ENCODE peak calls at places on chromosome 2, in nine cellular contexts. B is H1; R is CD8-positive, alpha-beta T cell; L is OCI-LY7; N is tibial nerve; S is hepatocyte; T is A549; Y is tibial artery; H is heart left ventricle. D is an unnamed sample.

GRCh38 chr2:96826546-96827278 is 10.6 kb downstream of the CNNM3 start:
- DNase-seq in N (no peak), S (no peak), L (no peak), H (no peak), R (no peak), T (no peak), B (no peak), Y (no peak), D (no peak)

GRCh38 chr2:17918789-17919188 is 40.3 kb downstream of the KCNS3 start:
- DNase-seq in S (peak), T (no peak), N (no peak), Y (no peak), B (no peak), L (peak), R (no peak), H (no peak), D (peak)

GRCh38 chr2:30652271-30652910 is 154.9 kb downstream of the CAPN13 start:
- DNase-seq in Y (no peak), S (no peak), B (peak), H (no peak), N (no peak), R (no peak), L (no peak), T (no peak), D (no peak)

GRCh38 chr2:176494949-176495353 is 225.7 kb downstream of the MTX2 start:
- DNase-seq in R (no peak), L (no peak), H (peak), N (peak), B (no peak), Y (peak), S (no peak), T (no peak), D (no peak)

GRCh38 chr2:166092889-166093288 is 34.9 kb downstream of the SCN1A start:
- DNase-seq in R (no peak), T (no peak), L (no peak), H (no peak), B (no peak), Y (no peak), S (no peak), N (no peak), D (peak)

GRCh38 chr2:46258937-46259781 is 38.0 kb upstream of the EPAS1 start:
- DNase-seq in Y (no peak), L (no peak), N (no peak), B (no peak), R (no peak), T (no peak), H (no peak), S (no peak), D (no peak)

GRCh38 chr2:204365778-204366177 is 179.5 kb upstream of the PARD3B start:
- DNase-seq in S (no peak), B (no peak), L (no peak), N (no peak), T (no peak), Y (no peak), H (no peak), R (no peak), D (no peak)

GRCh38 chr2:218374795-218375194 is 7.3 kb upstream of the SLC11A1 start:
- DNase-seq in N (no peak), S (no peak), B (no peak), T (no peak), L (no peak), H (no peak), Y (peak), R (no peak), D (no peak)

GRCh38 chr2:229835601-229836283 is 86.1 kb downstream of the TRIP12 start:
- DNase-seq in Y (no peak), L (no peak), B (no peak), H (no peak), S (no peak), N (no peak), R (no peak), T (no peak), D (no peak)

GRCh38 chr2:88857274-88857741 is 165.8 kb downstream of the RPIA start:
- DNase-seq in T (no peak), S (no peak), R (no peak), L (peak), B (no peak), Y (no peak), N (no peak), H (no peak), D (no peak)

GRCh38 chr2:132038179-132038882 is 123.4 kb downstream of the ANKRD30BL start:
- DNase-seq in L (peak), Y (no peak), B (no peak), R (no peak), N (no peak), T (no peak), S (peak), H (no peak), D (no peak)

GRCh38 chr2:34012728-34013302 is 413.7 kb upstream of the FAM98A start:
- DNase-seq in Y (no peak), R (no peak), T (peak), N (no peak), H (peak), S (peak), L (peak), B (peak), D (peak)

GRCh38 chr2:171505374-171505773 is 16.9 kb upstream of the CYBRD1 start:
- DNase-seq in N (no peak), Y (no peak), L (no peak), S (no peak), T (no peak), R (no peak), H (no peak), B (no peak), D (no peak)

GRCh38 chr2:216283038-216283900 is 89.0 kb downstream of the MARCHF4 start:
- DNase-seq in L (peak), H (no peak), S (peak), B (peak), Y (no peak), R (no peak), T (peak), N (no peak), D (no peak)

GRCh38 chr2:178865121-178865520 is 57.9 kb upstream of the TTN start:
- DNase-seq in N (no peak), B (no peak), H (no peak), S (no peak), R (no peak), T (no peak), Y (no peak), L (no peak), D (no peak)

GRCh38 chr2:144513388-144514100 is 6.4 kb downstream of the ZEB2 start:
- DNase-seq in L (no peak), Y (peak), H (no peak), N (no peak), R (no peak), S (peak), T (no peak), B (no peak), D (no peak)

GRCh38 chr2:30447149-30448045 is at the start of gene LCLAT1:
- DNase-seq in Y (peak), S (peak), R (peak), H (peak), N (peak), L (peak), T (peak), B (peak), D (peak)

GRCh38 chr2:96523659-96524481 is 12.7 kb upstream of the ARID5A start:
- DNase-seq in T (no peak), S (no peak), R (no peak), L (no peak), Y (no peak), B (no peak), H (no peak), N (no peak), D (no peak)

GRCh38 chr2:110716959-110717645 is 15.3 kb upstream of the ACOXL start:
- DNase-seq in H (no peak), L (no peak), Y (no peak), N (no peak), T (no peak), S (no peak), B (no peak), R (no peak), D (no peak)

GRCh38 chr2:239500915-239501630 is 100.3 kb upstream of the HDAC4 start:
- DNase-seq in S (no peak), R (no peak), T (no peak), Y (no peak), L (no peak), H (no peak), N (no peak), B (no peak), D (no peak)

GRCh38 chr2:17625446-17625845 is 85.0 kb downstream of the VSNL1 start:
- DNase-seq in Y (no peak), T (no peak), B (no peak), H (no peak), R (no peak), S (no peak), N (no peak), L (no peak), D (no peak)

GRCh38 chr2:42448163-42448562 is 45.6 kb downstream of the KCNG3 start:
- DNase-seq in Y (no peak), T (no peak), B (no peak), L (no peak), N (no peak), S (no peak), R (no peak), H (no peak), D (no peak)

GRCh38 chr2:7902251-7902765 is 779.5 kb upstream of the ID2 start:
- DNase-seq in H (no peak), R (no peak), N (no peak), B (no peak), T (no peak), S (no peak), Y (no peak), L (no peak), D (no peak)

GRCh38 chr2:172680595-172681176 is 55.0 kb upstream of the RAPGEF4 start:
- DNase-seq in S (no peak), N (no peak), R (no peak), B (no peak), T (no peak), Y (no peak), L (no peak), H (no peak), D (no peak)

GRCh38 chr2:48479923-48480322 is 50.0 kb upstream of the STON1 start:
- DNase-seq in L (no peak), S (peak), R (no peak), T (no peak), Y (no peak), B (no peak), H (no peak), N (no peak), D (no peak)

GRCh38 chr2:234491897-234492296 is 5.0 kb downstream of the ARL4C start:
- DNase-seq in T (no peak), B (no peak), Y (no peak), S (no peak), N (no peak), L (no peak), H (no peak), R (no peak), D (no peak)

GRCh38 chr2:198873771-198874501 is 583.8 kb downstream of the SATB2 start:
- DNase-seq in R (no peak), N (no peak), Y (no peak), L (no peak), B (no peak), H (no peak), S (no peak), T (no peak), D (no peak)

GRCh38 chr2:96832751-96833507 is 10.9 kb downstream of the ANKRD23 start:
- DNase-seq in T (peak), B (peak), N (no peak), S (peak), H (peak), R (no peak), Y (no peak), L (peak), D (peak)

GRCh38 chr2:4381049-4381448 is 677.7 kb downstream of the DCDC2C start:
- DNase-seq in R (no peak), L (no peak), S (no peak), H (no peak), N (no peak), B (no peak), Y (no peak), T (no peak), D (no peak)

GRCh38 chr2:168254158-168254935 is 7.0 kb upstream of the STK39 start:
- DNase-seq in B (no peak), L (no peak), S (no peak), T (no peak), H (no peak), N (no peak), Y (no peak), R (no peak), D (peak)

GRCh38 chr2:145740302-145740701 is 1220.4 kb upstream of the ZEB2 start:
- DNase-seq in L (no peak), B (no peak), Y (no peak), T (no peak), S (no peak), N (no peak), H (no peak), R (no peak), D (no peak)

GRCh38 chr2:166957686-166958085 is 69.4 kb downstream of the XIRP2 start:
- DNase-seq in Y (no peak), T (no peak), L (no peak), B (no peak), N (no peak), S (no peak), R (no peak), H (no peak), D (no peak)

GRCh38 chr2:119260636-119261497 is 37.2 kb downstream of the STEAP3 start:
- DNase-seq in Y (no peak), R (no peak), H (no peak), S (no peak), L (no peak), T (no peak), N (no peak), B (no peak), D (no peak)

GRCh38 chr2:85231242-85231805 is 96.5 kb downstream of the TGOLN2 start:
- DNase-seq in R (no peak), L (no peak), B (no peak), T (no peak), N (no peak), Y (no peak), H (no peak), S (no peak), D (no peak)

GRCh38 chr2:68828887-68829708 is 42.1 kb downstream of the BMP10 start:
- DNase-seq in Y (peak), B (no peak), R (peak), T (peak), S (peak), H (peak), L (peak), N (peak), D (peak)
- TF ChIP-seq CTCF in Y (peak), B (no peak), R (no peak), T (no peak), S (no peak), H (no peak), L (no peak), N (no peak), D (no peak)

GRCh38 chr2:222969491-222969890 is 82.5 kb upstream of the KCNE4 start:
- DNase-seq in R (no peak), Y (no peak), T (no peak), N (no peak), B (no peak), L (no peak), S (peak), H (no peak), D (no peak)
- H3K27ac ChIP-seq in R (no peak), Y (no peak), T (no peak), N (no peak), B (no peak), L (no peak), S (no peak), H (no peak), D (no peak)

GRCh38 chr2:101874069-101874468 is 117.7 kb upstream of the IL1R2 start:
- DNase-seq in H (no peak), L (no peak), Y (no peak), N (no peak), B (no peak), T (no peak), R (no peak), S (no peak), D (no peak)

GRCh38 chr2:101870444-101870843 is 121.3 kb upstream of the IL1R2 start:
- DNase-seq in R (no peak), L (no peak), T (no peak), N (no peak), H (no peak), Y (no peak), S (no peak), B (no peak), D (no peak)

GRCh38 chr2:101871480-101871879 is 120.3 kb upstream of the IL1R2 start:
- DNase-seq in H (no peak), T (no peak), R (no peak), S (no peak), B (no peak), N (no peak), Y (no peak), L (no peak), D (no peak)

GRCh38 chr2:101872480-101872879 is 119.3 kb upstream of the IL1R2 start:
- DNase-seq in H (no peak), Y (no peak), B (no peak), R (no peak), S (no peak), T (no peak), N (no peak), L (no peak), D (no peak)

DNA sequence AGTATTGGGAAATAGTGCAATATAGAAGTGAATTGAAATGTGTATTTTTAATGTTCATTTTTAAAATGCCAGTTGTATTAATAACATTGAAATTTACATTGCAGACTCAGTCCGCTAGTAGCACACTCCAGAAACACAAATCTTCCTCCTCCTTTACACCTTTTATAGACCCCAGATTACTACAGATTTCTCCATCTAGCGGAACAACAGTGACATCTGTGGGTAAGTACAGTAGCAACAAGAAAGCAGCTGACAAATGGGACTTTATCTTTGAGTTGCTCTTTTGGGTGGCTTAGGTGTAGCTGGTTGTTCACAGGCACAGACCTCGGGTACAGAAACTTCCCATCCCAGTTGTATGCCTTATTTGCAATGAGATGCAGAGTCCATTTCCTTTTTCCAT is 118.2 kb upstream of the IL1R2 start:
- DNase-seq in H (no peak), L (peak), Y (no peak), R (no peak), B (no peak), T (peak), N (no peak), S (no peak), D (no peak)
- TF ChIP-seq CTCF in H (no peak), L (peak), Y (no peak), R (no peak), B (no peak), T (peak), N (peak), S (peak), D (no peak)

GRCh38 chr2:112482309-112483046 is 522 bp downstream of the TTL start:
- DNase-seq in H (peak), T (peak), B (peak), N (no peak), Y (no peak), L (peak), S (peak), R (peak), D (peak)
- H3K27ac ChIP-seq in H (peak), T (peak), B (no peak), N (peak), Y (peak), L (peak), S (peak), R (peak), D (peak)

GRCh38 chr2:95313296-95314265 is 16.4 kb downstream of the KCNIP3 start:
- DNase-seq in Y (no peak), L (no peak), S (no peak), B (no peak), R (no peak), T (no peak), H (peak), N (no peak), D (no peak)

GRCh38 chr2:95316466-95317122 is 19.4 kb downstream of the KCNIP3 start:
- DNase-seq in L (no peak), B (no peak), R (no peak), T (no peak), S (no peak), H (peak), N (no peak), Y (no peak), D (no peak)

GRCh38 chr2:95314598-95314963 is 17.4 kb downstream of the KCNIP3 start:
- DNase-seq in R (no peak), H (peak), L (no peak), T (no peak), N (no peak), S (no peak), B (no peak), Y (no peak), D (no peak)

GRCh38 chr2:95315801-95316411 is 18.8 kb downstream of the KCNIP3 start:
- DNase-seq in L (no peak), H (peak), R (no peak), N (no peak), Y (no peak), B (no peak), T (no peak), S (no peak), D (peak)

GRCh38 chr2:95314964-95315611 is 17.9 kb downstream of the KCNIP3 start:
- DNase-seq in H (peak), R (no peak), S (peak), Y (no peak), L (peak), N (no peak), B (peak), T (peak), D (peak)
- TF ChIP-seq CTCF in H (peak), R (no peak), S (peak), Y (peak), L (peak), N (no peak), B (peak), T (peak), D (peak)

GRCh38 chr2:24920813-24921441 is 890 bp upstream of the ADCY3 start:
- DNase-seq in H (no peak), N (no peak), Y (no peak), L (peak), B (no peak), S (no peak), T (peak), R (no peak), D (no peak)
- H3K27ac ChIP-seq in H (peak), N (peak), Y (peak), L (peak), B (no peak), S (no peak), T (peak), R (no peak), D (peak)

GRCh38 chr2:70280242-70280798 is 13.2 kb downstream of the SNRPG start:
- DNase-seq in H (no peak), T (no peak), S (no peak), L (no peak), N (no peak), R (no peak), Y (no peak), B (no peak), D (no peak)
- TF ChIP-seq CTCF in H (no peak), T (no peak), S (no peak), L (no peak), N (no peak), R (no peak), Y (no peak), B (no peak), D (no peak)